ENCODE peak calls at places on chromosomes 4 and X, in ten cellular contexts. A is fibroblast of lung; T is prostate gland; F is ELR; Z is GM12865; H is lower leg skin; W is stimulated activated CD4-positive, alpha-beta T cell treated with anti-CD3 and anti-CD28 coated beads, Interleukin-15, amount 100 ng/mL, for 24 hours; L is left colon; J is HS-5; G is choroid plexus epithelial cell. D is an unnamed sample.

GRCh38 chr4:2572076-2572475 is 35.6 kb downstream of the FAM193A start:
- DNase-seq in A (no peak), T (no peak), F (no peak), Z (no peak), H (peak), W (no peak), L (no peak), J (no peak), G (no peak), D (no peak)

GRCh38 chrX:119410027-119410819 is 11.1 kb downstream of the SLC25A43 start:
- DNase-seq in A (peak), T (no peak), F (peak), Z (no peak), H (peak), W (no peak), L (peak), J (peak), G (peak), D (peak)

GRCh38 chrX:143633530-143634372 is 2.1 kb downstream of the SLITRK4 start:
- DNase-seq in A (no peak), T (no peak), F (no peak), Z (no peak), H (no peak), W (no peak), L (no peak), J (no peak), G (no peak), D (no peak)

GRCh38 chrX:109911046-109911445 is 91.9 kb upstream of the TMEM164 start:
- DNase-seq in A (peak), T (no peak), F (peak), Z (no peak), H (no peak), W (no peak), L (no peak), J (no peak), G (no peak), D (no peak)

GRCh38 chr4:87904627-87905026 is 70.9 kb upstream of the SPP1 start:
- DNase-seq in A (no peak), T (no peak), F (no peak), Z (no peak), H (no peak), W (no peak), L (no peak), J (no peak), G (no peak), D (no peak)

GRCh38 chrX:46957299-46957698 is 45.1 kb downstream of the JADE3 start:
- DNase-seq in A (no peak), T (no peak), F (no peak), Z (no peak), H (no peak), W (no peak), L (no peak), J (no peak), G (no peak), D (no peak)

GRCh38 chr4:88755454-88755853 is 57.8 kb upstream of the NAP1L5 start:
- DNase-seq in A (no peak), T (no peak), F (no peak), Z (no peak), H (no peak), W (no peak), L (no peak), J (no peak), G (no peak), D (no peak)

GRCh38 chrX:75278991-75279390 is 5.1 kb downstream of the UPRT start:
- DNase-seq in A (no peak), T (no peak), F (no peak), Z (no peak), H (no peak), W (no peak), L (no peak), J (no peak), G (peak), D (no peak)

GRCh38 chr4:7031526-7032449 is 11.4 kb upstream of the TADA2B start:
- DNase-seq in A (no peak), T (no peak), F (no peak), Z (no peak), H (no peak), W (no peak), L (no peak), J (no peak), G (peak), D (no peak)

GRCh38 chr4:73257242-73257994 is 1.2 kb downstream of the ANKRD17 start:
- DNase-seq in A (peak), T (peak), F (peak), Z (peak), H (peak), W (peak), L (peak), J (peak), G (peak), D (peak)

GRCh38 chr4:59094505-59094904 is 1984.3 kb upstream of the IGFBP7 start:
- DNase-seq in A (no peak), T (no peak), F (no peak), Z (no peak), H (no peak), W (no peak), L (no peak), J (no peak), G (no peak), D (no peak)

GRCh38 chr4:182916483-182917181 is 554 bp downstream of the DCTD start:
- DNase-seq in A (peak), T (peak), F (peak), Z (peak), H (peak), W (peak), L (peak), J (no peak), G (peak), D (peak)

GRCh38 chr4:33149658-33150057 is 2429.5 kb downstream of the PCDH7 start:
- DNase-seq in A (no peak), T (no peak), F (no peak), Z (no peak), H (no peak), W (no peak), L (no peak), J (no peak), G (peak), D (no peak)

GRCh38 chr4:110064295-110064694 is 134.1 kb downstream of the ELOVL6 start:
- DNase-seq in A (no peak), T (no peak), F (no peak), Z (no peak), H (no peak), W (no peak), L (no peak), J (no peak), G (peak), D (no peak)

GRCh38 chrX:133999013-133999705 is 13.8 kb upstream of the GPC3 start:
- DNase-seq in A (peak), T (no peak), F (no peak), Z (no peak), H (no peak), W (no peak), L (no peak), J (no peak), G (no peak), D (no peak)

GRCh38 chr4:74942918-74943253 is 10.0 kb downstream of the PARM1 start:
- DNase-seq in A (no peak), T (no peak), F (peak), Z (peak), H (no peak), W (no peak), L (no peak), J (no peak), G (no peak), D (no peak)

GRCh38 chr4:24704152-24704551 is 91.2 kb upstream of the SOD3 start:
- DNase-seq in A (no peak), T (no peak), F (no peak), Z (no peak), H (no peak), W (no peak), L (no peak), J (no peak), G (no peak), D (no peak)

GRCh38 chr4:81426770-81427604 is 44.7 kb downstream of the RASGEF1B start:
- DNase-seq in A (no peak), T (no peak), F (no peak), Z (no peak), H (no peak), W (no peak), L (no peak), J (no peak), G (no peak), D (no peak)

GRCh38 chr4:152278505-152279301 is 257.2 kb downstream of the FBXW7 start:
- DNase-seq in A (no peak), T (no peak), F (no peak), Z (peak), H (no peak), W (no peak), L (peak), J (no peak), G (no peak), D (peak)

GRCh38 chr4:105894570-105895323 is 524 bp upstream of the NPNT start:
- DNase-seq in A (peak), T (peak), F (no peak), Z (peak), H (no peak), W (peak), L (peak), J (no peak), G (no peak), D (peak)

GRCh38 chr4:144658908-144659307 is 13.0 kb downstream of the HHIP start:
- DNase-seq in A (no peak), T (no peak), F (peak), Z (no peak), H (no peak), W (no peak), L (no peak), J (peak), G (peak), D (no peak)

GRCh38 chr4:41362647-41363383 is 106.1 kb downstream of the UCHL1 start:
- DNase-seq in A (no peak), T (no peak), F (no peak), Z (no peak), H (no peak), W (no peak), L (no peak), J (no peak), G (no peak), D (no peak)

GRCh38 chr4:69490271-69490670 is 5.4 kb downstream of the UGT2B4 start:
- DNase-seq in A (peak), T (no peak), F (no peak), Z (no peak), H (no peak), W (no peak), L (no peak), J (no peak), G (peak), D (no peak)

GRCh38 chrX:32155044-32155638 is 1056.2 kb downstream of the DMD start:
- DNase-seq in A (no peak), T (no peak), F (no peak), Z (no peak), H (no peak), W (no peak), L (no peak), J (no peak), G (no peak), D (no peak)

D was measured in NCI-H510A.